ENCODE peak calls at places on chromosomes 4 and X, in five cellular contexts. One of them, this sample, is unnamed.

GRCh38 chrX:153662266-153662665 is 11.3 kb downstream of the PNCK start:
- DNase-seq in left ventricle myocardium inferior: peak; percentile 43
- DNase-seq in HCT116: peak; percentile 51
- DNase-seq in fibroblast of lung: peak; percentile 12
- DNase-seq in uterus: no peak
- DNase-seq in this sample: no peak

GRCh38 chrX:113580486-113580885 is 739.9 kb upstream of the AMOT start:
- DNase-seq in HCT116: no peak
- DNase-seq in left ventricle myocardium inferior: no peak
- DNase-seq in fibroblast of lung: no peak
- DNase-seq in uterus: no peak
- DNase-seq in this sample: no peak

GRCh38 chr4:150461957-150462356 is 120.0 kb upstream of the MAB21L2 start:
- DNase-seq in left ventricle myocardium inferior: no peak
- DNase-seq in fibroblast of lung: no peak
- DNase-seq in uterus: no peak
- DNase-seq in HCT116: no peak
- DNase-seq in this sample: no peak

GRCh38 chrX:22088326-22088725 is 56.2 kb downstream of the PHEX start:
- DNase-seq in uterus: no peak
- DNase-seq in HCT116: no peak
- DNase-seq in left ventricle myocardium inferior: no peak
- DNase-seq in fibroblast of lung: no peak
- DNase-seq in this sample: no peak

GRCh38 chr4:76787898-76788297 is 110.0 kb downstream of the SOWAHB start:
- DNase-seq in uterus: no peak
- DNase-seq in fibroblast of lung: no peak
- DNase-seq in HCT116: no peak
- DNase-seq in left ventricle myocardium inferior: no peak
- DNase-seq in this sample: no peak

GRCh38 chrX:10615931-10616780 is 4.2 kb downstream of the MID1 start:
- DNase-seq in fibroblast of lung: peak; percentile 73
- DNase-seq in uterus: peak; percentile 24
- DNase-seq in left ventricle myocardium inferior: no peak
- DNase-seq in HCT116: no peak
- DNase-seq in this sample: no peak

GRCh38 chr4:102564399-102564921 is 63.3 kb downstream of the NFKB1 start:
- DNase-seq in left ventricle myocardium inferior: no peak
- DNase-seq in HCT116: no peak
- DNase-seq in fibroblast of lung: peak; percentile 32
- DNase-seq in uterus: no peak
- DNase-seq in this sample: no peak

GRCh38 chrX:38175140-38175539 is 45.5 kb downstream of the SRPX start:
- DNase-seq in fibroblast of lung: no peak
- DNase-seq in HCT116: peak; percentile 24
- DNase-seq in left ventricle myocardium inferior: no peak
- DNase-seq in uterus: no peak
- DNase-seq in this sample: no peak

GRCh38 chr4:40327340-40327739 is 7.8 kb upstream of the CHRNA9 start:
- DNase-seq in HCT116: no peak
- DNase-seq in fibroblast of lung: no peak
- DNase-seq in left ventricle myocardium inferior: no peak
- DNase-seq in uterus: no peak
- DNase-seq in this sample: no peak

GRCh38 chrX:53357799-53358530 is 64.5 kb downstream of the SMC1A start:
- DNase-seq in fibroblast of lung: peak; percentile 53
- DNase-seq in HCT116: no peak
- DNase-seq in uterus: no peak
- DNase-seq in left ventricle myocardium inferior: no peak
- DNase-seq in this sample: no peak

GRCh38 chrX:53356186-53356585 is 66.3 kb downstream of the SMC1A start:
- DNase-seq in left ventricle myocardium inferior: no peak
- DNase-seq in fibroblast of lung: no peak
- DNase-seq in HCT116: no peak
- DNase-seq in uterus: no peak
- DNase-seq in this sample: no peak

GRCh38 chrX:53354669-53355068 is 67.8 kb downstream of the SMC1A start:
- DNase-seq in fibroblast of lung: no peak
- DNase-seq in left ventricle myocardium inferior: no peak
- DNase-seq in HCT116: no peak
- DNase-seq in uterus: no peak
- DNase-seq in this sample: no peak
- H3K4me3 ChIP-seq in fibroblast of lung: no peak overlapping the region
- H3K4me3 ChIP-seq in left ventricle myocardium inferior: no peak overlapping the region
- H3K4me3 ChIP-seq in HCT116: no peak overlapping the region
- H3K4me3 ChIP-seq in uterus: no peak overlapping the region
- H3K4me3 ChIP-seq in this sample: no peak overlapping the region

GRCh38 chr4:3235030-3235345 is 14.0 kb upstream of the MSANTD1 start:
- DNase-seq in HCT116: no peak
- DNase-seq in uterus: no peak
- DNase-seq in left ventricle myocardium inferior: no peak
- DNase-seq in fibroblast of lung: no peak
- DNase-seq in this sample: no peak
- H3K36me3 ChIP-seq in HCT116: peaks cover 6% of the 10 kb centered on the region
- H3K36me3 ChIP-seq in uterus: no peaks in the 10 kb centered on the region
- H3K36me3 ChIP-seq in left ventricle myocardium inferior: peaks cover 95% of the 10 kb centered on the region
- H3K36me3 ChIP-seq in fibroblast of lung: peaks cover 15% of the 10 kb centered on the region
- H3K36me3 ChIP-seq in this sample: no peaks in the 10 kb centered on the region

GRCh38 chr4:1644906-1645657 is 39.0 kb downstream of the FAM53A start:
- DNase-seq in HCT116: no peak
- DNase-seq in left ventricle myocardium inferior: peak; percentile 44
- DNase-seq in uterus: peak; percentile 61
- DNase-seq in fibroblast of lung: peak; percentile 40
- DNase-seq in this sample: peak; percentile 68
- H3K4me3 ChIP-seq in HCT116: no peak overlapping the region
- H3K4me3 ChIP-seq in left ventricle myocardium inferior: peak overlapping the region; percentile 38
- H3K4me3 ChIP-seq in uterus: no peak overlapping the region
- H3K4me3 ChIP-seq in fibroblast of lung: no peak overlapping the region
- H3K4me3 ChIP-seq in this sample: no peak overlapping the region

GRCh38 chrX:40065291-40066046 is 32.3 kb downstream of the BCOR start:
- DNase-seq in HCT116: no peak
- DNase-seq in left ventricle myocardium inferior: no peak
- DNase-seq in fibroblast of lung: no peak
- DNase-seq in uterus: no peak
- DNase-seq in this sample: no peak

GRCh38 chrX:40062525-40063193 is 35.1 kb downstream of the BCOR start:
- DNase-seq in uterus: no peak
- DNase-seq in fibroblast of lung: peak; percentile 37
- DNase-seq in HCT116: no peak
- DNase-seq in left ventricle myocardium inferior: no peak
- DNase-seq in this sample: no peak

GRCh38 chrX:40061871-40062524 is 35.8 kb downstream of the BCOR start:
- DNase-seq in fibroblast of lung: no peak
- DNase-seq in HCT116: no peak
- DNase-seq in left ventricle myocardium inferior: no peak
- DNase-seq in uterus: no peak
- DNase-seq in this sample: no peak

GRCh38 chrX:40064055-40064597 is 33.6 kb downstream of the BCOR start:
- DNase-seq in HCT116: no peak
- DNase-seq in fibroblast of lung: no peak
- DNase-seq in left ventricle myocardium inferior: no peak
- DNase-seq in uterus: no peak
- DNase-seq in this sample: no peak

DNA sequence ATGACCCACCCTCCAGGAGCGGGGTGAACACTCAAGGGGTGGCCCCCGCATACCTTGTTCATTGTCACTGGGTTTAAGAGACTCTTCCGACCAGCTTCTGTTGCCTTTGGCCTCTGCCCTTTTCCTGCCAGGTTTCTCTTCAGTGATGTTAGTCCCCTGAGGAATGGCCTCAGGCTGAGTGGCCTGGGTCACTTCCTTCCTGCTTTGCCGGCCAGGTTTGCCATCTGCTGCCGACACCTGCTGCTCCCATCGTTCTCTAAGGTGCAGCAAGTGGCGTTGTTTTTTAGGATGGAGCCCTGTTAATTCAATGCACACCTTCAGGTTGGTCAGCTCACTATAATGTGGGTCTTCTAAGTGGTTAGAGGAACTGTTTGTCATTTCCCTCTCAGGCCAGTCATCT is 34.2 kb downstream of the BCOR start:
- DNase-seq in HCT116: no peak
- DNase-seq in left ventricle myocardium inferior: no peak
- DNase-seq in fibroblast of lung: no peak
- DNase-seq in uterus: no peak
- DNase-seq in this sample: no peak
- H3K36me3 ChIP-seq in HCT116: peaks cover 25% of the 10 kb centered on the region
- H3K36me3 ChIP-seq in left ventricle myocardium inferior: peaks cover 30% of the 10 kb centered on the region
- H3K36me3 ChIP-seq in fibroblast of lung: no peaks in the 10 kb centered on the region
- H3K36me3 ChIP-seq in uterus: no peaks in the 10 kb centered on the region
- H3K36me3 ChIP-seq in this sample: no peaks in the 10 kb centered on the region

GRCh38 chrX:78104447-78105176 is 564 bp downstream of the PGK1 start:
- DNase-seq in fibroblast of lung: peak; percentile 58
- DNase-seq in HCT116: no peak
- DNase-seq in uterus: peak; percentile 28
- DNase-seq in left ventricle myocardium inferior: peak; percentile 29
- DNase-seq in this sample: peak; percentile 51

GRCh38 chrX:78106651-78106986 is 2.6 kb downstream of the PGK1 start:
- DNase-seq in uterus: no peak
- DNase-seq in fibroblast of lung: no peak
- DNase-seq in left ventricle myocardium inferior: no peak
- DNase-seq in HCT116: no peak
- DNase-seq in this sample: no peak

GRCh38 chrX:78103656-78104446 is at the start of gene PGK1:
- DNase-seq in left ventricle myocardium inferior: peak; percentile 96
- DNase-seq in fibroblast of lung: peak; percentile 97
- DNase-seq in uterus: peak; percentile 96
- DNase-seq in HCT116: peak; percentile 89
- DNase-seq in this sample: peak; percentile 98

GRCh38 chrX:78103001-78103634 is 930 bp upstream of the PGK1 start:
- DNase-seq in left ventricle myocardium inferior: no peak
- DNase-seq in uterus: peak; percentile 18
- DNase-seq in HCT116: no peak
- DNase-seq in fibroblast of lung: no peak
- DNase-seq in this sample: no peak

DNA sequence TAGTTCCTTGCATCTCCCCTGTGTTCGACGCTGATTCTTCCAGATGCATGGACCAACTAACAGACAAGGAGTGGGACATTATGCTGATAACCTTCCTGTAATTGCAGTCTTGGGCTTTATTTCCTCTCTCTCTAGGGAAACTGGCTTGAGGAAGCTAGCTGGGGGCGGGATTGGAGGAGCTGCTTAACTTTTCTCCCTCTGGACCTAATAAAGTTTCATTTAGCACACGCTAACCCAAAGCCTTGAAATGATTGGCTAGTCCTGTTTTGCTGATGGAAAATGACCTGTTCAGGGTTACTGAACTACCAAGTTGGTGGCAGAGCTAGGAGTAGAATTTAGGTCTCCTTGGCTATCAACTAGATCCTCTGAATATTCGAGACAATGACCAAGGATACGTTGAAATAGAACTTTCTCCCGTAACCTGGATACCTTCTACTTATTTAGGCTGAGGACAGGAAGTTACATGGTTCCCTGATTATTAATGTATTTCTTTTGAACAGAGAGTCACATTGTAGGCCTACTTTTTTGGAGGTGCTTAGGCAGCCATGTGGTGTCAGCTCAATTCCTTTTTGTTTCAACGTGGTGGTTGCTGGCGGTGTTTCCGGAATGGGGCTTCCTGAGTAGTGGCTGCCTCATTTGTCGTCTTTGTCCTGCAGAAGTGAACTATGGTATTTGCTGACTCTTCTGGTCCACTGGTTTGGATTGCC is 2.0 kb downstream of the PGK1 start:
- DNase-seq in uterus: no peak
- DNase-seq in left ventricle myocardium inferior: no peak
- DNase-seq in HCT116: no peak
- DNase-seq in fibroblast of lung: no peak
- DNase-seq in this sample: no peak
- H3K4me3 ChIP-seq in uterus: peak overlapping the region; percentile 58
- H3K4me3 ChIP-seq in left ventricle myocardium inferior: peak overlapping the region; percentile 80
- H3K4me3 ChIP-seq in HCT116: peak overlapping the region; percentile 90
- H3K4me3 ChIP-seq in fibroblast of lung: peak overlapping the region; percentile 77
- H3K4me3 ChIP-seq in this sample: peak overlapping the region; percentile 79

GRCh38 chr4:38943355-38943754 is 75.7 kb downstream of the FAM114A1 start:
- DNase-seq in uterus: peak; percentile 53
- DNase-seq in HCT116: no peak
- DNase-seq in left ventricle myocardium inferior: peak; percentile 63
- DNase-seq in fibroblast of lung: peak; percentile 98
- DNase-seq in this sample: peak; percentile 81

GRCh38 chr4:38935391-38936073 is 67.9 kb downstream of the FAM114A1 start:
- DNase-seq in fibroblast of lung: no peak
- DNase-seq in left ventricle myocardium inferior: no peak
- DNase-seq in uterus: no peak
- DNase-seq in HCT116: no peak
- DNase-seq in this sample: no peak

GRCh38 chr4:38940476-38940875 is 72.9 kb downstream of the FAM114A1 start:
- DNase-seq in HCT116: no peak
- DNase-seq in fibroblast of lung: no peak
- DNase-seq in left ventricle myocardium inferior: no peak
- DNase-seq in uterus: no peak
- DNase-seq in this sample: no peak

DNA sequence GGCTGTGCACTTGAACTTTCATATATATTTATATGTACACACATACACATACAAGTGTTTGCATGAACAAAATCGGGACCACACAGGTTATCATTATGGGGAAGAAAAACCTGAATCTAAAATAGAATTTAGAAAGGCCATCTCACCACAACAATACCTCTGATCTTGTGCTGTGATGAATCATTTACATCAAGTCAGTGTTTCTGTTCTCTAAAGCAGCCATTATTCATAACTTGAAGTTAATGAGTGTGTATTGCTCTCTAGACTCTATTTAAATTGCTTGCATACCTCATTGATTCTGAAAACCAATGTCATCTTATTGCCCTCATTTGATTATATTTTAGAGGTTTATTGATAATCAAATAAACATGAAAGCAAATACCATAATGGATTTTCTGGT is 71.5 kb downstream of the FAM114A1 start:
- DNase-seq in HCT116: no peak
- DNase-seq in left ventricle myocardium inferior: no peak
- DNase-seq in uterus: no peak
- DNase-seq in fibroblast of lung: no peak
- DNase-seq in this sample: no peak
- H3K36me3 ChIP-seq in HCT116: peaks cover 9% of the 10 kb centered on the region
- H3K36me3 ChIP-seq in left ventricle myocardium inferior: peaks cover 87% of the 10 kb centered on the region
- H3K36me3 ChIP-seq in uterus: no peaks in the 10 kb centered on the region
- H3K36me3 ChIP-seq in fibroblast of lung: peaks cover 13% of the 10 kb centered on the region
- H3K36me3 ChIP-seq in this sample: peaks cover 8% of the 10 kb centered on the region

DNA sequence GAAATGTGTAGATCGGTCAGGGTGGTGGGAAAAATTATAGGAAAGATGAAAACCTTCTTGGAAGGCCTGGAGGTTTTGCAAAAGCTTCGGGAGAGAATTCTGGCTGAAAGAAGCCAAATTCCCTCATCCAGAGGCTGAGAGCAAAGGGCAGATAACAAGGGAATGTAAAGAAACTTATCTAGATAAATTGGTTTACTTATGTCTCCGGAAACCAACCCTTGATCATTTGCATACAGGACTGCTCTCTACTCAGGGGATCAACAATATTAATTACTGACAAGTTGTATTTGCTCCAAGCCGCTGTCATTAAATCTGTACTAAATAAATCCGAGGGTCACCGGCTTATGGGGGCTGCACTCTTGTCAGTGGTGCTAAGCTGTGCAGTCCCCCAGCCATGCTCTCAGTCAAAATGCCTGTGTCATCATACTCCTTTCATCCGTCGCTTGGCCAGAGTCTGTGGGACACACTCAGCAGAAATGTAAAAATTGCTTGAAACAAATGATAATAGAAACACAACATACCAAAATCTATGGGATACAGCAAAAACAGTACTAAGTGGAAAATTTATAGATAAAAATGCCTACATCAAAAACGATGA is 715.7 kb downstream of the KCTD8 start:
- DNase-seq in left ventricle myocardium inferior: no peak
- DNase-seq in uterus: no peak
- DNase-seq in HCT116: no peak
- DNase-seq in fibroblast of lung: no peak
- DNase-seq in this sample: no peak
- H3K4me3 ChIP-seq in left ventricle myocardium inferior: no peak overlapping the region
- H3K4me3 ChIP-seq in uterus: no peak overlapping the region
- H3K4me3 ChIP-seq in HCT116: no peak overlapping the region
- H3K4me3 ChIP-seq in fibroblast of lung: no peak overlapping the region
- H3K4me3 ChIP-seq in this sample: no peak overlapping the region

This sample was measured in psoas muscle.